ENCODE peak calls at places on chromosomes 4 and X, in six cellular contexts. One of them, this sample, is unnamed.

GRCh38 chrX:70201732-70202131 is 24.4 kb downstream of the DGAT2L6 start:
- DNase-seq in IMR-90: no peak
- DNase-seq in neuronal stem cell: no peak
- DNase-seq in trophoblast cell: no peak
- DNase-seq in H1: no peak
- DNase-seq in mesenchymal stem cell: no peak
- DNase-seq in this sample: no peak

GRCh38 chrX:108139303-108139702 is 47.7 kb downstream of the ATG4A start:
- DNase-seq in neuronal stem cell: no peak
- DNase-seq in mesenchymal stem cell: no peak
- DNase-seq in trophoblast cell: no peak
- DNase-seq in IMR-90: no peak
- DNase-seq in H1: no peak
- DNase-seq in this sample: peak; percentile 35

GRCh38 chrX:51894697-51895336 is 1.4 kb downstream of the MAGED1 start:
- DNase-seq in trophoblast cell: no peak
- DNase-seq in H1: peak; percentile 44
- DNase-seq in neuronal stem cell: no peak
- DNase-seq in IMR-90: peak; percentile 31
- DNase-seq in mesenchymal stem cell: peak; percentile 27
- DNase-seq in this sample: no peak

GRCh38 chrX:72498782-72499181 is 73.9 kb downstream of the HDAC8 start:
- DNase-seq in H1: no peak
- DNase-seq in mesenchymal stem cell: no peak
- DNase-seq in trophoblast cell: no peak
- DNase-seq in IMR-90: no peak
- DNase-seq in neuronal stem cell: no peak
- DNase-seq in this sample: no peak

GRCh38 chr4:10272511-10272910 is 155.9 kb upstream of the WDR1 start:
- DNase-seq in H1: no peak
- DNase-seq in mesenchymal stem cell: no peak
- DNase-seq in neuronal stem cell: no peak
- DNase-seq in IMR-90: no peak
- DNase-seq in trophoblast cell: no peak
- DNase-seq in this sample: no peak

GRCh38 chr4:103104886-103105285 is 5.3 kb upstream of the BDH2 start:
- DNase-seq in H1: no peak
- DNase-seq in mesenchymal stem cell: no peak
- DNase-seq in neuronal stem cell: no peak
- DNase-seq in IMR-90: no peak
- DNase-seq in trophoblast cell: no peak
- DNase-seq in this sample: no peak

GRCh38 chrX:43718546-43718945 is 62.4 kb downstream of the MAOA start:
- DNase-seq in trophoblast cell: peak; percentile 60
- DNase-seq in mesenchymal stem cell: no peak
- DNase-seq in H1: no peak
- DNase-seq in IMR-90: no peak
- DNase-seq in neuronal stem cell: no peak
- DNase-seq in this sample: no peak

GRCh38 chrX:53606456-53606855 is 80.1 kb downstream of the HUWE1 start:
- DNase-seq in H1: no peak
- DNase-seq in mesenchymal stem cell: no peak
- DNase-seq in IMR-90: no peak
- DNase-seq in trophoblast cell: no peak
- DNase-seq in neuronal stem cell: no peak
- DNase-seq in this sample: no peak

GRCh38 chr4:16516796-16517413 is 290.6 kb upstream of the TAPT1 start:
- DNase-seq in IMR-90: peak; percentile 85
- DNase-seq in trophoblast cell: no peak
- DNase-seq in neuronal stem cell: no peak
- DNase-seq in mesenchymal stem cell: peak; percentile 63
- DNase-seq in H1: no peak
- DNase-seq in this sample: no peak

GRCh38 chr4:48812866-48813265 is 18.0 kb upstream of the OCIAD1 start:
- DNase-seq in neuronal stem cell: no peak
- DNase-seq in trophoblast cell: peak; percentile 85
- DNase-seq in IMR-90: no peak
- DNase-seq in H1: no peak
- DNase-seq in mesenchymal stem cell: no peak
- DNase-seq in this sample: no peak

GRCh38 chr4:129403848-129404247 is 307.9 kb downstream of the C4orf33 start:
- DNase-seq in neuronal stem cell: no peak
- DNase-seq in IMR-90: no peak
- DNase-seq in mesenchymal stem cell: no peak
- DNase-seq in trophoblast cell: no peak
- DNase-seq in H1: no peak
- DNase-seq in this sample: no peak

GRCh38 chrX:9466115-9466495 is 1.2 kb downstream of the TBL1X start:
- DNase-seq in neuronal stem cell: no peak
- DNase-seq in H1: peak; percentile 44
- DNase-seq in trophoblast cell: no peak
- DNase-seq in IMR-90: peak; percentile 21
- DNase-seq in mesenchymal stem cell: peak; percentile 46
- DNase-seq in this sample: peak; percentile 41

GRCh38 chr4:122341906-122342305 is 36.9 kb upstream of the ADAD1 start:
- DNase-seq in trophoblast cell: peak; percentile 57
- DNase-seq in IMR-90: peak; percentile 87
- DNase-seq in H1: no peak
- DNase-seq in mesenchymal stem cell: peak; percentile 80
- DNase-seq in neuronal stem cell: no peak
- DNase-seq in this sample: no peak

GRCh38 chr4:127525585-127525984 is 107.2 kb upstream of the INTU start:
- DNase-seq in mesenchymal stem cell: no peak
- DNase-seq in H1: no peak
- DNase-seq in IMR-90: no peak
- DNase-seq in neuronal stem cell: no peak
- DNase-seq in trophoblast cell: no peak
- DNase-seq in this sample: no peak

GRCh38 chrX:136778914-136779313 is 1.8 kb downstream of the ARHGEF6 start:
- DNase-seq in trophoblast cell: no peak
- DNase-seq in H1: no peak
- DNase-seq in neuronal stem cell: no peak
- DNase-seq in IMR-90: no peak
- DNase-seq in mesenchymal stem cell: no peak
- DNase-seq in this sample: no peak

GRCh38 chr4:121706595-121707021 is 9.8 kb upstream of the ANXA5 start:
- DNase-seq in trophoblast cell: no peak
- DNase-seq in H1: no peak
- DNase-seq in neuronal stem cell: no peak
- DNase-seq in mesenchymal stem cell: peak; percentile 85
- DNase-seq in IMR-90: peak; percentile 65
- DNase-seq in this sample: no peak

GRCh38 chr4:94595880-94596483 is 144.2 kb downstream of the PDLIM5 start:
- DNase-seq in H1: no peak
- DNase-seq in neuronal stem cell: no peak
- DNase-seq in IMR-90: peak; percentile 74
- DNase-seq in mesenchymal stem cell: peak; percentile 68
- DNase-seq in trophoblast cell: no peak
- DNase-seq in this sample: no peak

DNA sequence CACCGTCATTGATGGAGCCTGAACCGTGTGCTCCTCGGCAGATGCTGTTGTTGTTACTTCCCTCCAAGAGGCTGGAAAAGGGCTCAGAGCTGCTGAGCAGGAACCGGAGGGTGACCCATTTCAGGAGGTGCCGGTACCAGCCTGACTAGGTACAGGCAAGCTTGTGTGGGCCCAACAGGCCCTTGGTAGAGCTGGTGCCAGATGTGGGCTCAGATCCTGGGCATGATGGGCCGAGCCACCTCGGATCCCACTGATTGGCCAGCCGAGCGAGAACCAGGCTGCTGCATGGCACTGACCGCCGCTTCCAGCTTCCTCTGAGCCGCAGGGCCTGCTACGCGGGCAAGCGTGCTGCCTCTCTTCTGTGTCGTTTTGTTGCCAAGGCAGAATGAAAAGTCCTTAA is 33.7 kb downstream of the NOP14 start:
- DNase-seq in IMR-90: no peak
- DNase-seq in mesenchymal stem cell: no peak
- DNase-seq in H1: no peak
- DNase-seq in trophoblast cell: no peak
- DNase-seq in neuronal stem cell: no peak
- DNase-seq in this sample: no peak
- H3K14ac ChIP-seq in IMR-90: no peak overlapping the region
- H3K14ac ChIP-seq in mesenchymal stem cell: no peak overlapping the region
- H3K14ac ChIP-seq in H1: no peak overlapping the region
- H3K14ac ChIP-seq in trophoblast cell: no peak overlapping the region
- H3K14ac ChIP-seq in neuronal stem cell: no peak overlapping the region
- H3K14ac ChIP-seq in this sample: no peak overlapping the region

GRCh38 chrX:17414839-17415238 is 39.8 kb downstream of the NHS start:
- DNase-seq in neuronal stem cell: no peak
- DNase-seq in H1: peak; percentile 52
- DNase-seq in trophoblast cell: no peak
- DNase-seq in IMR-90: no peak
- DNase-seq in mesenchymal stem cell: no peak
- DNase-seq in this sample: peak; percentile 42

GRCh38 chrX:17415242-17415815 is 40.3 kb downstream of the NHS start:
- DNase-seq in IMR-90: no peak
- DNase-seq in H1: no peak
- DNase-seq in neuronal stem cell: no peak
- DNase-seq in mesenchymal stem cell: no peak
- DNase-seq in trophoblast cell: no peak
- DNase-seq in this sample: no peak

GRCh38 chrX:17413228-17413627 is 38.2 kb downstream of the NHS start:
- DNase-seq in H1: no peak
- DNase-seq in neuronal stem cell: no peak
- DNase-seq in IMR-90: peak; percentile 88
- DNase-seq in trophoblast cell: no peak
- DNase-seq in mesenchymal stem cell: peak; percentile 50
- DNase-seq in this sample: no peak

GRCh38 chrX:17412692-17413091 is 37.7 kb downstream of the NHS start:
- DNase-seq in mesenchymal stem cell: peak; percentile 14
- DNase-seq in trophoblast cell: peak; percentile 26
- DNase-seq in IMR-90: peak; percentile 87
- DNase-seq in H1: no peak
- DNase-seq in neuronal stem cell: no peak
- DNase-seq in this sample: no peak

GRCh38 chrX:17414057-17414658 is 39.2 kb downstream of the NHS start:
- DNase-seq in H1: no peak
- DNase-seq in IMR-90: no peak
- DNase-seq in trophoblast cell: peak; percentile 53
- DNase-seq in neuronal stem cell: no peak
- DNase-seq in mesenchymal stem cell: no peak
- DNase-seq in this sample: no peak
- H3K9ac ChIP-seq in H1: no peak overlapping the region
- H3K9ac ChIP-seq in IMR-90: no peak overlapping the region
- H3K9ac ChIP-seq in trophoblast cell: no peak overlapping the region
- H3K9ac ChIP-seq in neuronal stem cell: no peak overlapping the region
- H3K9ac ChIP-seq in mesenchymal stem cell: peak overlapping the region; percentile 19
- H3K9ac ChIP-seq in this sample: no peak overlapping the region

DNA sequence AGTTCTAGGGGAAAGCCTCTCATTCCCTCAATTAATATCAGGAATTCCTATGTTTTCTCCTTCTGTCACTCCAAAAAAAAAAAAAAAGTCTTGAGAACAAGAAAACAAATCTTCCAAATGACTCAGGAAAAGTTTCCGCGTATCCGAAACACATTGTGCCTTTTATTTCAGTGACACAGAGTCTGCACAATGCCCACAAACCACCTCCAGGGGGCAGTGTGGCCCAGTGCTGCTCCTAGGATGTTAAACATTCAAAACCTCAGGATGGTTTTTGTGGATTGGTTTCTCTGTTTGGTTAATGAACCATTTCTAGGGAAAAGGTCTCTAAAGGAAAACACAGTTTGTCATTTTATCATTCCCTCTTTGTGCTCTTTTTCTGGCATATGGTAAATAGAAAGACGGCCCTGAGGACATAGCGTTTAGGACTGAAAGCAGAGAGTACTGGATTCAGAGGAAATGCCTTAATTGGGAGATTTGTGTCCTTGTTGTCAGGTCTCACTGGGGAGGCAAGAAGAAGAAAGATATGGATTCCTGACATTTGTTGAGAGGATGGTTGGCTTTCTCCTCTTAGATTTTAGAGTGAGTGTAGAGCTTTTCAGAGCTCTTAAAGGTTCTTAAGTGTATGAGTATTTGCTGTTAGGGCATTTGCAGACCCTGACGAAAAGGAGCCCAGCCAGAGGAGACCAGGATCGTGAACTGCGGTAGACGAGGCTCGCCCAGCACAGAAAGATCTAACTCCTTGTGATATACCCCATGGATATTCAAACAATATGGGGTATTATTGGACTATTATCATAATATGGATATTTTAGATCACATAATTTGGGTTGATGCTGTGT is 65.7 kb upstream of the MAP9 start:
- DNase-seq in mesenchymal stem cell: peak; percentile 74
- DNase-seq in H1: peak; percentile 89
- DNase-seq in IMR-90: peak; percentile 76
- DNase-seq in trophoblast cell: peak; percentile 64
- DNase-seq in neuronal stem cell: peak; percentile 79
- DNase-seq in this sample: peak; percentile 62
- H4K91ac ChIP-seq in mesenchymal stem cell: no peak overlapping the region
- H4K91ac ChIP-seq in H1: no peak overlapping the region
- H4K91ac ChIP-seq in IMR-90: no peak overlapping the region
- H4K91ac ChIP-seq in trophoblast cell: no peak overlapping the region
- H4K91ac ChIP-seq in neuronal stem cell: no peak overlapping the region
- H4K91ac ChIP-seq in this sample: no peak overlapping the region

DNA sequence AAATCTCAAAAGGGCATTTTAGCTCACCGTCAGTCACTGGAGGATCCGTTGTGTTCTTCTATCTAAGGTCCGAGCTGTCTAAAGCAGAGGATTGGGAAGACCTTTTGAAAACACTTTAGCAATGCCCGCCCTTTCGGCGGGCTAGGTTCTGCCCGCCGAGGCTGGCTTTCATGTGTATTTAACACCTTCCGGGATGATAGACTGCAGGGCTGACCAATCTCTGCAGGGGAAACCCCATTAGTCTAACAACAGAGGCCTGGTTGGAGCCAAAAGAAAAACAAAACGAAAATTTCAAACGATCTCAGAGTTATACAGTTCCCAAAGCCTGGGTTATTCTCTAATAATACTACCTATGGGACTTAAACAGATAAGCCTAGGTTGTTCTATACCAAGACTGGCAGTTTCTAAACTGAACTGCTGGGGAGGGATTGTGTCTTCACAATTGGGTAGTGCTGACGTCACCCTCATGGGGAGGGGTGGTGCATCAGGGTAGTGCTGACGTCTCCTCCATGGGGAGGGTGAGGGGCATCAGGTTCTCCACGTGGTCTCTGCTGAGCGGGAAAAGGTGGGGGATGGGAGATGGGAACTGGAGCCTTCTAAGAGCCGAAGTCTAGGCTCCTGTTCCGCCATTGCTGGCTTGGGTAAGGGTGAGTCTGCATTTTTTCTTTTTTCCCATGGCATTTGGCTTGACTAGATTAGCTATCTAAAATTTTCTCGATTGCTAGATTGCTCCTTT is 14.8 kb upstream of the CUL4B start:
- DNase-seq in IMR-90: no peak
- DNase-seq in mesenchymal stem cell: no peak
- DNase-seq in trophoblast cell: no peak
- DNase-seq in neuronal stem cell: no peak
- DNase-seq in H1: no peak
- DNase-seq in this sample: peak; percentile 40
- H3K14ac ChIP-seq in IMR-90: no peak overlapping the region
- H3K14ac ChIP-seq in mesenchymal stem cell: no peak overlapping the region
- H3K14ac ChIP-seq in trophoblast cell: no peak overlapping the region
- H3K14ac ChIP-seq in neuronal stem cell: no peak overlapping the region
- H3K14ac ChIP-seq in H1: no peak overlapping the region
- H3K14ac ChIP-seq in this sample: no peak overlapping the region

DNA sequence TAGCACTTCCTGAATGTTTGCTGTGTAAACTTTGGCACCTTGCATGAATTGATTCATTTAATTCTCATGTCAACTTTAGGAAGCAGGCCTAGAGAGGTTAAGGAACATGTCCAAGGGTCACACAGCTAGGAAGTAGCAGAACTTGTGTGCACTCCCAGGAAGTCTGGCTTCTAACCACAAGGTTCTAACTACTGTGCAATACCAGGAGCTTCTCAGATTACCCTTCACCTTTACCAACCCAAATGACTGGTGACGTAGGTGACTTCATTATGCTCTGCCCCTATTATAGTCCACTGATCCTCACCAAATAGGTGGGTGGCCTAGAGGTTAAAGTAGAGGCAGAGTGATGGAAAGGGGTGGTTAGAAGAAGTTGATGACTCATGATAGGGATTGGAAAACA is 14.4 kb downstream of the AR start:
- DNase-seq in trophoblast cell: no peak
- DNase-seq in neuronal stem cell: no peak
- DNase-seq in mesenchymal stem cell: no peak
- DNase-seq in H1: no peak
- DNase-seq in IMR-90: no peak
- DNase-seq in this sample: no peak
- H3K9ac ChIP-seq in trophoblast cell: no peak overlapping the region
- H3K9ac ChIP-seq in neuronal stem cell: no peak overlapping the region
- H3K9ac ChIP-seq in mesenchymal stem cell: no peak overlapping the region
- H3K9ac ChIP-seq in H1: no peak overlapping the region
- H3K9ac ChIP-seq in IMR-90: no peak overlapping the region
- H3K9ac ChIP-seq in this sample: no peak overlapping the region